ENCODE peak calls at places on chromosomes 4 and X, in seven cellular contexts. O is osteoblast, Q is lower lobe of right lung, P is lung, G is transverse colon, U is heart left ventricle, M is mammary epithelial cell. J is an unnamed sample. For H3K36me3, the result is how much of the 10 kb centered on the place peaks cover.

GRCh38 chr4:25076625-25077413 is 46.1 kb upstream of the LGI2 start:
- DNase-seq in O (no peak), Q (no peak), P (no peak), G (no peak), U (no peak), M (no peak), J (no peak)

GRCh38 chrX:41634284-41634683 is 54.5 kb upstream of the GPR34 start:
- DNase-seq in O (no peak), Q (no peak), P (no peak), G (no peak), U (peak), M (no peak), J (no peak)

GRCh38 chrX:40266490-40267333 is 169.0 kb upstream of the BCOR start:
- DNase-seq in O (peak), Q (peak), P (peak), G (peak), U (peak), M (peak), J (peak)

GRCh38 chr4:33111106-33111505 is 2390.9 kb downstream of the PCDH7 start:
- DNase-seq in O (no peak), Q (no peak), P (no peak), G (no peak), U (no peak), M (no peak), J (no peak)

GRCh38 chr4:179352221-179352620 is 1910.0 kb upstream of the AGA start:
- DNase-seq in O (no peak), Q (no peak), P (no peak), G (no peak), U (no peak), M (no peak), J (no peak)

GRCh38 chrX:11474576-11474975 is 181.4 kb downstream of the AMELX start:
- DNase-seq in O (no peak), Q (no peak), P (no peak), G (no peak), U (no peak), M (no peak), J (no peak)

GRCh38 chr4:54066718-54067129 is 2.3 kb upstream of the CHIC2 start:
- DNase-seq in O (no peak), Q (no peak), P (no peak), G (no peak), U (no peak), M (no peak), J (peak)

GRCh38 chr4:81635747-81636146 is 164.0 kb upstream of the RASGEF1B start:
- DNase-seq in O (no peak), Q (peak), P (peak), G (peak), U (peak), M (no peak), J (peak)

GRCh38 chr4:139849219-139849618 is 183.6 kb downstream of the MGST2 start:
- DNase-seq in O (no peak), Q (no peak), P (no peak), G (no peak), U (no peak), M (no peak), J (no peak)

GRCh38 chrX:106208154-106208553 is 40.0 kb downstream of the PWWP3B start:
- DNase-seq in O (no peak), Q (no peak), P (no peak), G (no peak), U (no peak), M (no peak), J (no peak)

GRCh38 chr4:74364649-74365491 is at the start of gene EREG:
- DNase-seq in O (peak), Q (peak), P (no peak), G (peak), U (peak), M (peak), J (no peak)

GRCh38 chr4:107854326-107855030 is 29.7 kb downstream of the SGMS2 start:
- DNase-seq in O (no peak), Q (no peak), P (no peak), G (no peak), U (no peak), M (no peak), J (no peak)

GRCh38 chr4:166012129-166013078 is 139.4 kb downstream of the TLL1 start:
- DNase-seq in O (no peak), Q (no peak), P (no peak), G (no peak), U (no peak), M (peak), J (no peak)

GRCh38 chr4:4981427-4981826 is 37.8 kb downstream of the CYTL1 start:
- DNase-seq in O (peak), Q (no peak), P (no peak), G (no peak), U (no peak), M (no peak), J (no peak)

GRCh38 chr4:141465151-141465550 is 171.2 kb upstream of the IL15 start:
- DNase-seq in O (no peak), Q (no peak), P (no peak), G (no peak), U (no peak), M (no peak), J (no peak)

GRCh38 chr4:78336093-78336943 is 215.3 kb upstream of the ANXA3 start:
- DNase-seq in O (no peak), Q (no peak), P (no peak), G (no peak), U (no peak), M (peak), J (no peak)

GRCh38 chr4:11467931-11468330 is 39.2 kb upstream of the HS3ST1 start:
- DNase-seq in O (no peak), Q (no peak), P (no peak), G (no peak), U (no peak), M (no peak), J (no peak)

GRCh38 chrX:109089359-109089758 is 353.0 kb upstream of the IRS4 start:
- DNase-seq in O (no peak), Q (no peak), P (no peak), G (no peak), U (no peak), M (no peak), J (no peak)

GRCh38 chr4:120725639-120726585 is 196.6 kb downstream of the PRDM5 start:
- DNase-seq in O (peak), Q (no peak), P (no peak), G (no peak), U (no peak), M (no peak), J (no peak)

GRCh38 chrX:320126-320783 is 1.7 kb upstream of the GTPBP6 start:
- DNase-seq in O (no peak), Q (peak), P (no peak), G (peak), U (peak), M (peak), J (peak)

GRCh38 chr4:169159614-169160013 is 111.1 kb downstream of the SH3RF1 start:
- DNase-seq in O (no peak), Q (no peak), P (no peak), G (no peak), U (no peak), M (peak), J (no peak)

GRCh38 chr4:142743071-142743825 is 102.9 kb downstream of the INPP4B start:
- DNase-seq in O (no peak), Q (no peak), P (no peak), G (no peak), U (no peak), M (peak), J (no peak)

GRCh38 chrX:107483976-107484726 is 34.7 kb downstream of the FRMPD3 start:
- DNase-seq in O (no peak), Q (no peak), P (no peak), G (no peak), U (no peak), M (no peak), J (no peak)

GRCh38 chr4:54913751-54914526 is 211.5 kb downstream of the KDR start:
- DNase-seq in O (peak), Q (no peak), P (no peak), G (no peak), U (peak), M (no peak), J (no peak)

GRCh38 chrX:40434947-40435346 is 145.8 kb upstream of the ATP6AP2 start:
- DNase-seq in O (no peak), Q (no peak), P (no peak), G (no peak), U (peak), M (no peak), J (no peak)

GRCh38 chr4:120636120-120636630 is 286.4 kb downstream of the PRDM5 start:
- DNase-seq in O (no peak), Q (no peak), P (no peak), G (no peak), U (no peak), M (no peak), J (no peak)

GRCh38 chrX:1932231-1932630 is 317.4 kb downstream of the ASMT start:
- DNase-seq in O (no peak), Q (no peak), P (no peak), G (no peak), U (no peak), M (no peak), J (no peak)

GRCh38 chrX:17559728-17560379 is 177.4 kb upstream of the SCML1 start:
- DNase-seq in O (peak), Q (no peak), P (no peak), G (no peak), U (no peak), M (peak), J (peak)

GRCh38 chr4:127832585-127832984 is 48.1 kb upstream of the PLK4 start:
- DNase-seq in O (no peak), Q (no peak), P (no peak), G (no peak), U (no peak), M (no peak), J (no peak)

GRCh38 chr4:54482529-54482961 is 175.2 kb upstream of the KIT start:
- DNase-seq in O (peak), Q (no peak), P (no peak), G (no peak), U (no peak), M (peak), J (no peak)

GRCh38 chr4:128056396-128056795 is 4.7 kb upstream of the LARP1B start:
- DNase-seq in O (no peak), Q (no peak), P (no peak), G (no peak), U (no peak), M (no peak), J (no peak)

GRCh38 chr4:152784490-152785195 is 4.9 kb downstream of the ARFIP1 start:
- DNase-seq in O (peak), Q (no peak), P (no peak), G (peak), U (peak), M (peak), J (no peak)

GRCh38 chrX:3244203-3244743 is 102.2 kb downstream of the MXRA5 start:
- DNase-seq in O (peak), Q (no peak), P (no peak), G (no peak), U (no peak), M (peak), J (no peak)

GRCh38 chrX:151476597-151476996 is 79.6 kb downstream of the VMA21 start:
- DNase-seq in O (no peak), Q (no peak), P (no peak), G (no peak), U (no peak), M (no peak), J (no peak)

DNA sequence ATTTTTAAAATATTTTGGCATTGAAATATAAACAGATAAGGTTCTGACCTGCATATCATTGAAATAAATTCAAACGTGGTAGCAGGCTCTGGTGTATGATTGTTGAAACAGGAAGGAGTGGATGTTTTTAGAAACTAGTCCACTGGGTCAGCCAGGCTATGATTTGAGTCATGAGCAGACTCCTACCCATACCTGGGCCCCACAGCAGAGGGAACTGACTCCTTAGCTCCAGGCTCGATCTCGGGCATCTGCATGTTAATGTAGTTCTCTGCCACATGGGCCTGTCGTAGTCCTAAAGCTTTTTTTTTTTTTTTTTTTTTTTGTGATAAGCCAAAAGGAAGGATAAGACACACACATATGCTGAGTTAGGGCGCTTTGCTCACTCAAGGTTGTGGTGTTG is 27.1 kb downstream of the OFD1 start:
- DNase-seq in O (peak), Q (no peak), P (no peak), G (no peak), U (no peak), M (peak), J (no peak)
- H3K4me3 ChIP-seq in O (no peak), Q (no peak), P (no peak), G (no peak), U (no peak), M (no peak), J (no peak)

GRCh38 chr4:39255266-39255665 is 72.9 kb downstream of the WDR19 start:
- DNase-seq in O (no peak), Q (no peak), P (no peak), G (no peak), U (no peak), M (peak), J (no peak)
- H3K27ac ChIP-seq in O (no peak), Q (peak), P (no peak), G (no peak), U (no peak), M (no peak), J (no peak)

GRCh38 chr4:113332701-113333100 is 283.2 kb downstream of the ANK2 start:
- DNase-seq in O (no peak), Q (no peak), P (no peak), G (no peak), U (no peak), M (no peak), J (no peak)
- H3K36me3 ChIP-seq in O (under half), Q (under half), P (under half), G (under half), U (half or more), M (under half), J (under half)

DNA sequence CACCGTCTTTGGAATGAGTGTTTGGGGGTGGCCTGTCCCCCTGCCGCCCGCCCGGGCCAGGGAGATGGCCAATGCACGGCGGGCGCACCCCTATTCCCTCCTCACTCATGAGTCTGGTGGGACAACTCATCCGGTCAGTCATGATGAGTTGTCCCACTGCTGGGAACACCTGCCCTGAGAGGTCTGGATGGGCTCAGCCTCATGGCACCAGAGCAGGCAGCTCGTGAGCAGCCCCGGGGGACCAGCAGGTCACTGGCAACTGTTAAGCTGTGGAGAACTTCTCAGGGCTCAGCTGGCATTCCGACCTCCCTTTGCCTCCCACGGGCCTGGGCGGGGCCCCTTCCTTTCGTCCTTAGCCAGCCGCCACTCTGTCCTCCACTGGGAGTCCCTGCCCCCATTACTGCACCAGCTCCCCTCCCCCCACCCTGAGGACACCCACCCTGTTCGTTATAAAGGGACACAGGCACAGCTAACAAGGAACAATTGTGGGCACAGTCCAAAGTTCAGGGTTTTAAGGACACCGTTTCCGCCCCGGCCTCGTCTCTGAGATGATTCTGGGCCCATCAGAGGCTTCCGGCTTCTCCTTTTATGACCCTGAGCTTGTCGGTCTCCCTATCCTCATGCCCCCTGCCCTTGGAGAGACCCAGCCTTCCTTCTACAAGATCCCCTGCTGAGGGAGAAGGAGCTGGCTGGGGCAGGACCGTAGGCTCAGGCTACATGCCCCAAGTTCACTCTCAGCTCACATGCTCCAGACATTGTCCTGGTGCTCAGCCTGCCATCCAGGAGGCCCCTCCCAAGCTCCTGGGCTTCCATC is 14.6 kb upstream of the KIAA0232 start:
- DNase-seq in O (peak), Q (peak), P (no peak), G (peak), U (no peak), M (no peak), J (peak)
- H3K4me3 ChIP-seq in O (no peak), Q (no peak), P (no peak), G (no peak), U (no peak), M (no peak), J (no peak)

DNA sequence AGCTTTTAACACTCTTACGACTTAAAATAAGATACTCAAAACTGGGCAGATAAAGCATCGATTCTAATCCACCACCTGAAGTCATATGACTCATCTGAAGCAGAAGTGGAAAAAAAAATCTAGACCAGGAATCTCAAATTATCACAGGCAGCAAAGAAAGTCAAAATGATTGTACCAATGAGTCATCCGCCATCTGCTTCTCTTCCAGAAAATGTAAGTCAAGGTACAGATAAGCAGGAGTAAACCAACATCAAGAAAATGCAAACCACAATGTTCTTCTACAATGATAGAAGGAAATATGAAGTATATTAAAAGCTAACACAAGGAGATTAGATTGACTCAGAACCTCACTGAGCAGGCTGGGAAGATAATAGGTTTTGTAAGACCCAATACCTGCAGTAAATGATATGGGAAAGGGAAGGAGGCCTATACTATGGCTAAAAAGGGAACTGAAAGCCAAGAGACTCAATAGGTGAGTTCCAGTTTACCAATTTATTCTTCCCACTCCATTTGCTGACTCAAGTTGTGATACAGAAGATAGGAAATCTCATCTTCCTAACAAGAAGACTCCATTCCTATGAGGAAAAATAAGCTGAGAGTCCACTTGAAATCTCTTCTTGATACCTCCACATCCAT is 88.4 kb upstream of the TET2 start:
- DNase-seq in O (no peak), Q (no peak), P (no peak), G (no peak), U (no peak), M (peak), J (no peak)
- H3K27ac ChIP-seq in O (no peak), Q (no peak), P (no peak), G (no peak), U (no peak), M (peak), J (no peak)